ENCODE peak calls at places on chromosome 15, in four cellular contexts. V, O, R and C are unnamed samples.

GRCh38 chr15:62173215-62173614 is 8.1 kb upstream of the C2CD4B start:
- DNase-seq in V (no peak), O (no peak), R (no peak), C (no peak)

GRCh38 chr15:82231842-82232241 is 30.7 kb downstream of the EFL1 start:
- DNase-seq in V (no peak), O (no peak), R (no peak), C (no peak)

GRCh38 chr15:63365004-63365555 is 16.6 kb downstream of the CA12 start:
- DNase-seq in V (no peak), O (no peak), R (no peak), C (no peak)

GRCh38 chr15:74631935-74632560 is 16.4 kb downstream of the CLK3 start:
- DNase-seq in V (no peak), O (peak; percentile 79), R (peak; percentile 86), C (peak; percentile 72)

GRCh38 chr15:87816016-87816415 is 440.5 kb downstream of the NTRK3 start:
- DNase-seq in V (no peak), O (no peak), R (no peak), C (no peak)

GRCh38 chr15:39963806-39964205 is 29.9 kb downstream of the EIF2AK4 start:
- DNase-seq in V (no peak), O (no peak), R (no peak), C (no peak)

GRCh38 chr15:93497256-93497655 is 408.2 kb upstream of the RGMA start:
- DNase-seq in V (no peak), O (no peak), R (no peak), C (no peak)

GRCh38 chr15:80207887-80208286 is 44.1 kb downstream of the CTXND1 start:
- DNase-seq in V (no peak), O (no peak), R (no peak), C (no peak)

GRCh38 chr15:89362203-89363101 is 27.8 kb upstream of the POLG start:
- DNase-seq in V (no peak), O (peak; percentile 27), R (no peak), C (no peak)

GRCh38 chr15:33089878-33090757 is 104.4 kb downstream of the FMN1 start:
- DNase-seq in V (no peak), O (no peak), R (no peak), C (peak; percentile 37)

GRCh38 chr15:96297783-96298182 is 32.7 kb upstream of the NR2F2 start:
- DNase-seq in V (no peak), O (no peak), R (no peak), C (no peak)

GRCh38 chr15:73870700-73871408 is 2.5 kb upstream of the TBC1D21 start:
- DNase-seq in V (no peak), O (no peak), R (no peak), C (no peak)